ENCODE peak calls at places on chromosomes 16 and 17, in four cellular contexts. X is spleen, B is PC-9, L is fibroblast of lung. C is an unnamed sample.

GRCh38 chr16:70686376-70687171 is 721 bp upstream of the MTSS2 start:
- DNase-seq in X (no peak), B (no peak), L (no peak), C (no peak)

GRCh38 chr17:40284085-40284713 is 3.5 kb upstream of the CDC6 start:
- DNase-seq in X (no peak), B (peak), L (peak), C (peak)

GRCh38 chr16:55570159-55570558 is 3.7 kb downstream of the CAPNS2 start:
- DNase-seq in X (no peak), B (no peak), L (no peak), C (no peak)

GRCh38 chr17:17108681-17109049 is 66.4 kb downstream of the MPRIP start:
- DNase-seq in X (no peak), B (peak), L (peak), C (no peak)

GRCh38 chr16:88810868-88811599 is 694 bp downstream of the APRT start:
- DNase-seq in X (peak), B (peak), L (peak), C (no peak)

GRCh38 chr16:51225902-51226301 is 74.8 kb upstream of the SALL1 start:
- DNase-seq in X (no peak), B (no peak), L (no peak), C (no peak)

GRCh38 chr16:87895641-87896141 is 26.4 kb upstream of the SLC7A5 start:
- DNase-seq in X (no peak), B (no peak), L (peak), C (no peak)

GRCh38 chr17:4109424-4109823 is 33.4 kb downstream of the ZZEF1 start:
- DNase-seq in X (no peak), B (no peak), L (no peak), C (no peak)

GRCh38 chr16:8310356-8310755 is 280.0 kb downstream of the TMEM114 start:
- DNase-seq in X (no peak), B (no peak), L (no peak), C (no peak)

DNA sequence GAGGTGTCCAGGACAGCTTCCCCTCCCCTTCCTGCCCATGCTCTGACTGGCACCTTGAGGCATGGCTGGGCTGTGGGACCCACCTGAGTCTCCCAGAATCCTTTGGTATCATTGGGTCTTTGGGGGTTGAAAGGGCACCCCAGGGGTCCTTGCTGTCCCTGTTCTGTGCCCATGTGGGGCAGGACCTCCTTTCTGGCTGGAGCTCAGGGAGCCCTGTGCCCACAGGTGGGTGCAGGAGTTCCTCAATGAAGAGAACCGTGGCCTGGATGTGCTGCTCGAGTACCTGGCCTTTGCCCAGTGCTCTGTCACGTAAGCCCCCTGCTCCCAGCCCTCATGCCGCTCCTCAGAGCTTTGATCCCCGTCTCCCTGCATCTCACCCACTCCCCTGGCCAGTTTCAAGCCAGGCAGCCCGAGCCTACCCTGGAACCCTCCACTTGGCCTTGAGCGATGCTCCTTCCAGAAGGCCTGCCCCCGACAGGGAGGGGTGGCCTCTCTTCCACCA is 11.8 kb downstream of the FMNL1 start:
- DNase-seq in X (peak), B (no peak), L (no peak), C (no peak)
- H3K27ac ChIP-seq in X (peak), B (no peak), L (no peak), C (no peak)

DNA sequence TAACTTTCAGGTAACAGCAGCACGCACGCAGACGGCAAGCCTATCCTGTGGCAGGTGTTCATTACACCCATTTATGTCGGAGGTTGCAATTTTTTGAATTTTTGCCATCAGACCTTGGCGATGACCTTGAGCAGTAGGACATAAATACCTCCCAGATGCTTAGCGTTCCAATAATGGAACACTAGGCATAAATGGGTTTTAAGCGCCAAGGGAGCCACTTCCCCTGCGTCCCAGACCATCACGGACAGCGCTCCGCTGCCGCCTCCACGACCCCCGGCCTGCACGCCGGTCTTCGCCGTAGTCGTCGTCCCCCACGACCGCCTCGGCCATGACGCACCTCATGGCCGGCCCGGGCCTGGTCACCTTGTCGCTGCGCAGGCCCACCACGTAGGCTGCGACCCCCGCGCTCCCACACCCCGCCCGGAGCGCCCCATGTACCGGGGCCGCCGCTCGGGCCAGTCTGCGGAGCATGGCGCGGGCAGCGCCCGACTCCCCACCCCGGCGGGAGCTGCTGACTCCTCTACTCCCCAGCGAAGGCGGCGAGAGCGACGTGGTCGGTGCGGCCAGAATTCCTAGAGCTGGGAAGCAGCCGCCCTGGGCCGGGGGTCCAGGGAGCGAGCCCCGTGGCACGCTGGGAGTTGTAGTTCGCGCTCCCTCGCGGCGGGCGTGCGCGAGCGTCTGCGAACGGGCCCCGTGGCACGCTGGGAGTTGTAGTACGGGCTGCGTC is 22.7 kb downstream of the TMEM235 start:
- DNase-seq in X (peak), B (peak), L (peak), C (peak)
- H3K27ac ChIP-seq in X (peak), B (no peak), L (peak), C (no peak)

GRCh38 chr17:76439314-76439928 is 13.5 kb downstream of the UBE2O start:
- DNase-seq in X (no peak), B (no peak), L (no peak), C (no peak)

GRCh38 chr17:76438906-76439305 is 14.0 kb downstream of the UBE2O start:
- DNase-seq in X (no peak), B (no peak), L (no peak), C (no peak)

GRCh38 chr17:76440722-76441362 is 12.1 kb downstream of the UBE2O start:
- DNase-seq in X (no peak), B (no peak), L (no peak), C (no peak)

GRCh38 chr17:76434870-76435269 is 18.1 kb downstream of the UBE2O start:
- DNase-seq in X (no peak), B (no peak), L (no peak), C (no peak)

GRCh38 chr17:76437467-76438402 is 15.2 kb downstream of the UBE2O start:
- DNase-seq in X (no peak), B (no peak), L (no peak), C (no peak)
- H3K27ac ChIP-seq in X (no peak), B (no peak), L (no peak), C (no peak)

DNA sequence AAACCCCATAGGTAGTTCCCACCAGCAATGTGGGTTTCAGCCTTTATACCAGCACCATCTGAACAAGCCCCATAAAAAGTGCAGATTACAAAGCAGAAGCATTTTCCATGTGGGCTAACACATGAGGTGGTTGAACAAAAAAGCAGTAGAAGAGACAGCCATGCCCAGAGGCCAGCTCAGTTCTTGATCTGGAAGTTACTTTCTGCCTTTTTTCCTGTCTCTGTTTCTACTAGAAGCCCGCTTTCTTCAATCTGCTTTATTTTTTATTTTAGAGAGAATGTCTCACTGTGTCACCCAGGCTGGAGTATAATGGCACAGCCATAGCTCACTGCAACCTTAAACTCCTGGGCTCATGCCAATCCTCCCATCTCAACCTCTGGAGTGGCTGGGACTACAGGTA is 31.5 kb upstream of the APOH start:
- DNase-seq in X (no peak), B (no peak), L (no peak), C (no peak)
- H3K27ac ChIP-seq in X (no peak), B (no peak), L (no peak), C (no peak)

GRCh38 chr17:15398291-15398690 is 56.9 kb upstream of the TEKT3 start:
- DNase-seq in X (no peak), B (no peak), L (peak), C (no peak)
- H3K27ac ChIP-seq in X (no peak), B (no peak), L (no peak), C (no peak)

GRCh38 chr17:74981318-74981978 is 6.0 kb upstream of the CDR2L start:
- DNase-seq in X (no peak), B (no peak), L (no peak), C (no peak)
- H3K27ac ChIP-seq in X (peak), B (no peak), L (peak), C (peak)